ENCODE peak calls at places on chromosomes 13 and 19, in eight cellular contexts. S is HCT116, Y is HepG2, J is endothelial cell of umbilical vein, D is K562, V is SK-N-SH, C is GM12878, Q is H1. E is an unnamed sample.

GRCh38 chr19:56333506-56333905 is 18.9 kb upstream of the ZSCAN5A start:
- DNase-seq in Y (peak; percentile 67), C (no peak), S (peak; percentile 48), Q (no peak), D (peak; percentile 48), J (peak; percentile 69), V (peak; percentile 64), E (no peak)

GRCh38 chr13:97432232-97432916 is 1.6 kb upstream of the RAP2A start:
- DNase-seq in C (no peak), S (no peak), D (no peak), J (no peak), V (no peak), Y (no peak), Q (no peak), E (no peak)

GRCh38 chr13:109868583-109869311 is 82.4 kb upstream of the IRS2 start:
- DNase-seq in D (no peak), Y (no peak), S (no peak), C (no peak), V (no peak), Q (no peak), J (no peak), E (no peak)

GRCh38 chr19:3983936-3984583 is 1.2 kb downstream of the EEF2 start:
- DNase-seq in J (peak; percentile 34), D (peak; percentile 53), S (no peak), V (peak; percentile 32), Q (no peak), Y (no peak), C (no peak), E (no peak)

GRCh38 chr19:36046443-36047050 is 7.5 kb downstream of the THAP8 start:
- DNase-seq in J (no peak), V (no peak), Q (no peak), Y (no peak), C (no peak), S (no peak), D (no peak), E (no peak)

GRCh38 chr13:66972659-66973058 is 257.5 kb downstream of the PCDH9 start:
- DNase-seq in D (no peak), C (no peak), Y (no peak), Q (no peak), V (no peak), S (no peak), J (no peak), E (no peak)

GRCh38 chr13:27607125-27607524 is 13.2 kb downstream of the LNX2 start:
- DNase-seq in Q (no peak), V (no peak), J (peak; percentile 85), C (no peak), S (peak; percentile 56), Y (peak; percentile 50), D (no peak), E (no peak)

GRCh38 chr19:42068756-42069571 is 1.0 kb downstream of the GRIK5 start:
- DNase-seq in D (peak; percentile 32), V (peak; percentile 67), C (no peak), Y (no peak), S (no peak), J (no peak), Q (no peak), E (no peak)

GRCh38 chr13:32284927-32285632 is 30.1 kb downstream of the ZAR1L start:
- DNase-seq in Q (no peak), S (peak; percentile 7), Y (peak; percentile 68), J (peak; percentile 98), C (no peak), V (no peak), D (no peak), E (peak; percentile 22)

GRCh38 chr13:111047326-111047725 is 67.8 kb upstream of the ARHGEF7 start:
- DNase-seq in D (no peak), Y (no peak), Q (no peak), V (no peak), J (no peak), S (no peak), C (no peak), E (no peak)

GRCh38 chr13:87235621-87236020 is 435.6 kb upstream of the SLITRK5 start:
- DNase-seq in J (no peak), D (no peak), Q (no peak), V (no peak), S (no peak), C (no peak), Y (no peak), E (no peak)

GRCh38 chr13:103726808-103727207 is 660.6 kb upstream of the SLC10A2 start:
- DNase-seq in D (no peak), Q (no peak), S (no peak), C (no peak), J (no peak), V (no peak), Y (no peak), E (no peak)

GRCh38 chr13:51339354-51339753 is at the start of gene SERPINE3:
- DNase-seq in Q (no peak), V (no peak), D (no peak), S (no peak), J (no peak), C (no peak), Y (no peak), E (no peak)

DNA sequence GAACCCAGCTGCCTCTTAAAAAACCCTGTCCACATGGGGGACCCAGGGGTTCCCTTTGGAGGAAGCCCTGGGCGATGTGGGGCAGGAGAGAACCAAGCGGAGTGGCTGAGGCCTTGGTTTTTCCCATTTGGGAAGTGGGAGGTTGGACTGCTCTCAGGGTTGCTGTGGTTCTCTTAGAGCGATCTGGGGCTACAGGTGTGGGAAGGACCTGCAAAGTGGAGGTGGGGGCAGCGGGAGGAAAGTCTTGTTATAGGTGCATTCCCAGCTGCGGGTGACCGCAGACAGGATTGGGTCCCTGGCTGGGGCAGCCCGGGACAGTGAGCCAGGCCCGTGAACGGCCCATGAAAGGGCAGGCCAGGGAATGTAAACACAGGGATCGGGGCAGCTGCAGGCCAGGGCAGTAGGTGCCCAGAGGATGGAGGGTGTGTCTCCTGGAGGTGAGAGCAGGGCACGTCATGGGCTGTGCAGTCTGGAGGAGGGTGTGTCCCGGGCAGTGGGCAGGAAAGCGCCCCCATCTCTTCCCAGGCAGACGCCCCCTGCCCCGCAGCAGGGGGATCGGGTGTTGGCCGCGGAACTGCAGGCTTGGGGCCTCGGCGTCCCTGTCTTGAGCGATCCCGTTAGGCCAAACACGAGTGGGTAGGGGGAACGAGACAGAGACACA is 767 bp downstream of the SLC25A23 start:
- DNase-seq in J (no peak), V (no peak), S (no peak), D (peak; percentile 44), C (no peak), Y (no peak), Q (no peak), E (no peak)
- H3K27ac ChIP-seq in J (no peak overlapping the region), V (no peak overlapping the region), S (peak overlapping the region; percentile 62), D (peak overlapping the region; percentile 81), C (peak overlapping the region; percentile 94), Y (no peak overlapping the region), Q (no peak overlapping the region), E (no peak overlapping the region)

DNA sequence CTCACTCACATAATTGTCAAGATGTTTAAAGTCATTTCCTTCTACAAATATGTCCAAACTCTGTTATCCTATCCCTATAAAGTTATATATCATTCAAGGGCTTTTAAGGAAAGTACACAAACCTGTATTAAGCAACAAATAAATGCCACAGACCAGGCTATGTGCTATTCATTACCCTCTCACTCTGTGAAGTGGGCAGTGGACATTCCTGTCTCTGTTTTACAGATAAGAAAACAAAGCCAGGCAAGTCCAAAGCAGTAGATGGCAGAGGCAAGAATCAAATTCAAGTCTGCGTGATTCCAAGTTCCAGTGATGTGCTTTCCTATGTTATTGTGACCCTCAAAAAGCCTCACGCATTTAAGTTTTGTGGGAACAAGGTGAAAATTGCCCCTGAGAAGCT is 140.5 kb downstream of the LHFPL6 start:
- DNase-seq in Q (no peak), S (no peak), J (peak; percentile 26), D (no peak), Y (no peak), C (no peak), V (no peak), E (no peak)
- TF ChIP-seq POLR2AphosphoS5 in Q (no peak), S (no peak), J (no peak), D (no peak), Y (no peak), C (no peak), V (no peak), E (no peak)

DNA sequence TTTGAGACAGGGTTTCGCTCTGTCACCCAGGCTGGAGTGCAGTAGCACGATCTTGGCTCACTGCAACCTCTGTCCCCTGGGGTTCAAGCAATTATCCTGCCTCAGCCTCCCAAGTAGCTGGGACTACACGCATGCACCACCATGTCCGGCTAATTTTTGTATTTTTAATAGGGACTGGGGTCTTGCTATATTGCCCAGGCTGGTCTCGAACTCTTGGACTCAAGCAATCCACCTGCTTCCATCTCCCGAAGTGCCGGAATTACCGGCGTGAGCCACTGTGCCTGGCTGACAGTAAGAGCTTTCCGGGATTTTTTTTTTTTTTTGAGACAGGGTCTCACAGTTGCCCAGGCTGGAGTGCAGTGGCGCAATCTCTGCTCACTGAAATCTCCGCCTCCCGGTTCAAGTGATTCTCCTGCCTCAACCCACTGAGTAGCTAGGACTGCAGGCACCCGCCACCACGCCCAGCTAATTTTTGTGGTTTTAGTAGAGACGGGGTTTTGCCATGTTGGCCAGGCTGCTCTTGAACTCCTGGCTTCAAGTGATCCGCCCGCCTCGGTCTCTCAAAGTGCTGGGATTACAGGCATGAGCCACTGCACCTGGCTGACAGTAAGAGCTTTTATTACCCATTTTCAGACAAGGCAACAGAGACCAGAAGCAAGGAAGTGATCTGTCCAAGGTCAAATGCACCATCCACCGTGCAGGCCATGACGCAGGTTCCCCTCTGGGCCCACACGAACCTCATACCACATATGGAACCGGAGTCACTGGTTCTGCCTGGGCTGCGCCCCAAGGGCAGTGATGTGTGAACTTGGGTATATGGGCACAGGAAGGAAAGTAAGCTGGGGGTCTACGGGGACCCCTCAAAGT is 21.0 kb downstream of the RFX1 start:
- DNase-seq in V (no peak), C (no peak), Q (no peak), S (no peak), Y (peak; percentile 18), J (no peak), D (no peak), E (no peak)
- H3K9ac ChIP-seq in V (no peak overlapping the region), C (no peak overlapping the region), Q (no peak overlapping the region), S (no peak overlapping the region), Y (no peak overlapping the region), J (no peak overlapping the region), D (no peak overlapping the region), E (no peak overlapping the region)

DNA sequence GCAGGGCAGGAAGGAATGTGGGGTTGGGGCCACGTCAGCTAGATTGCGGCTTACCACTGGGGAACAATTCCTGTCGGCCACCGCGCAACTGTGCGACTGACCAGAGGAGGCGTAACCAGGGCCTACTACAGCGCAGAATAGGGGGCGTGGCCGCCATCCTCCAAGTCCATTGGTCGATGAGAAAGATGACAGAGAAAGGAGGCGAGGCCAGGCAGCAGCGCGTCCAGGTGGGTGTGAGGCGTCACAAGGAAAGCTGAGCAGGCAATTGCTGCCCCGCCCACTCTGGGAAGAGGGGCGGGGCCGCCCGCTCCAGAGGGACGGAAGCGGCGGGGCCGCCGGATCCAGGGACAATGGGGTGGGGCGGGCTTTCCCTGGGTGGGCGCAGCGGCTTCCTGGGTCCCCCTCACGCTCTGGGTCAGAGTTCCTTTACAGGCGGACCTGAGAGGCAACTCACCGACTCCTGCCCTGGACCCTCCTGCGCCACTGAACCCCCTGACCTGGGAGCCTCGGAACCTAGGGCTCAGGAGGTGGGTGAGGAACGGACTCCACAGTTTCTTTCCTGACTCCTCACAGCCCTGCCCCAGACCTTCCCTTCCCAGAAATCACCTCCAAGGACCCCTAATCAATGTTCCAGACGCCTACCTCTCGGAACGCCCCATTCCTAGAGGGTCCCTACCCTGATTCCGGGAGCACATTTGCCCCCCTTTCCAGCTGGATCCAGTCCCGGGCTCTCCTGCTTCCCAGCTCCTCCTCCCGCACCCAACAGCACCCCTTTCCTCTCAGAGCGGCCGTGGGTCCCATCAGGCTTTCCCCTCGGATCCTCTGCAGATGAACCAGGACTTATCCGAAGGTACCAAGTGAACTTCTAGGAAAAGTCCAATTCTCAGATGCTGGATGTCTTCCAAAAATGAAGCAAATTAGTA is 101.5 kb upstream of the ZNF492 start:
- DNase-seq in D (no peak), J (no peak), V (no peak), Y (no peak), Q (no peak), C (no peak), S (no peak), E (no peak)
- H3K27ac ChIP-seq in D (no peak overlapping the region), J (no peak overlapping the region), V (no peak overlapping the region), Y (no peak overlapping the region), Q (no peak overlapping the region), C (no peak overlapping the region), S (no peak overlapping the region), E (no peak overlapping the region)